ENCODE peak calls at places on chromosomes 13 and 19, in five cellular contexts. One of them, this sample, is unnamed.

GRCh38 chr19:54354761-54355160 is 10.0 kb downstream of the LAIR1 start:
- DNase-seq in A549: no peak
- DNase-seq in colonic mucosa: no peak
- DNase-seq in heart left ventricle: no peak
- DNase-seq in neural progenitor cell: no peak
- DNase-seq in this sample: no peak

GRCh38 chr19:47487551-47488515 is 3.8 kb upstream of the KPTN start:
- DNase-seq in A549: no peak
- DNase-seq in colonic mucosa: no peak
- DNase-seq in heart left ventricle: peak; percentile 48
- DNase-seq in neural progenitor cell: no peak
- DNase-seq in this sample: no peak

GRCh38 chr19:1111641-1112253 is 8.0 kb downstream of the GPX4 start:
- DNase-seq in A549: no peak
- DNase-seq in colonic mucosa: no peak
- DNase-seq in heart left ventricle: no peak
- DNase-seq in neural progenitor cell: no peak
- DNase-seq in this sample: no peak

GRCh38 chr19:13537454-13537853 is 31.2 kb upstream of the CACNA1A start:
- DNase-seq in A549: no peak
- DNase-seq in colonic mucosa: no peak
- DNase-seq in heart left ventricle: no peak
- DNase-seq in neural progenitor cell: peak; percentile 44
- DNase-seq in this sample: no peak

GRCh38 chr13:100833427-100833826 is 158.8 kb upstream of the TMTC4 start:
- DNase-seq in A549: no peak
- DNase-seq in colonic mucosa: no peak
- DNase-seq in heart left ventricle: no peak
- DNase-seq in neural progenitor cell: no peak
- DNase-seq in this sample: no peak

GRCh38 chr13:31675521-31675953 is 63.8 kb upstream of the RXFP2 start:
- DNase-seq in A549: no peak
- DNase-seq in colonic mucosa: no peak
- DNase-seq in heart left ventricle: no peak
- DNase-seq in neural progenitor cell: no peak
- DNase-seq in this sample: no peak

GRCh38 chr19:45400192-45400591 is 4.7 kb downstream of the PPP1R13L start:
- DNase-seq in A549: no peak
- DNase-seq in colonic mucosa: no peak
- DNase-seq in heart left ventricle: peak; percentile 36
- DNase-seq in neural progenitor cell: no peak
- DNase-seq in this sample: no peak

GRCh38 chr19:10122066-10122465 is 2.4 kb upstream of the EIF3G start:
- DNase-seq in A549: no peak
- DNase-seq in colonic mucosa: no peak
- DNase-seq in heart left ventricle: no peak
- DNase-seq in neural progenitor cell: no peak
- DNase-seq in this sample: no peak

GRCh38 chr13:113445791-113446487 is 7.3 kb downstream of the ADPRHL1 start:
- DNase-seq in A549: no peak
- DNase-seq in colonic mucosa: no peak
- DNase-seq in heart left ventricle: no peak
- DNase-seq in neural progenitor cell: no peak
- DNase-seq in this sample: no peak

GRCh38 chr13:92591117-92591516 is 635.5 kb upstream of the GPC6 start:
- DNase-seq in A549: no peak
- DNase-seq in colonic mucosa: no peak
- DNase-seq in heart left ventricle: no peak
- DNase-seq in neural progenitor cell: no peak
- DNase-seq in this sample: no peak

GRCh38 chr19:33778089-33778791 is 18.4 kb upstream of the KCTD15 start:
- DNase-seq in A549: peak; percentile 96
- DNase-seq in colonic mucosa: peak; percentile 82
- DNase-seq in heart left ventricle: peak; percentile 93
- DNase-seq in neural progenitor cell: peak; percentile 88
- DNase-seq in this sample: peak; percentile 75

GRCh38 chr19:50759886-50760285 is 10.4 kb upstream of the GPR32 start:
- DNase-seq in A549: peak; percentile 55
- DNase-seq in colonic mucosa: no peak
- DNase-seq in heart left ventricle: no peak
- DNase-seq in neural progenitor cell: peak; percentile 23
- DNase-seq in this sample: peak; percentile 31

GRCh38 chr19:31039151-31039550 is 310.1 kb downstream of the TSHZ3 start:
- DNase-seq in A549: no peak
- DNase-seq in colonic mucosa: no peak
- DNase-seq in heart left ventricle: no peak
- DNase-seq in neural progenitor cell: no peak
- DNase-seq in this sample: no peak

GRCh38 chr19:45569619-45570421 is 14.8 kb downstream of the OPA3 start:
- DNase-seq in A549: peak; percentile 62
- DNase-seq in colonic mucosa: peak; percentile 80
- DNase-seq in heart left ventricle: peak; percentile 83
- DNase-seq in neural progenitor cell: peak; percentile 80
- DNase-seq in this sample: peak; percentile 50

GRCh38 chr13:26425439-26426358 is 131.8 kb upstream of the WASF3 start:
- DNase-seq in A549: no peak
- DNase-seq in colonic mucosa: no peak
- DNase-seq in heart left ventricle: no peak
- DNase-seq in neural progenitor cell: no peak
- DNase-seq in this sample: no peak

GRCh38 chr19:6233051-6233826 is 46.5 kb downstream of the MLLT1 start:
- DNase-seq in A549: no peak
- DNase-seq in colonic mucosa: no peak
- DNase-seq in heart left ventricle: peak; percentile 86
- DNase-seq in neural progenitor cell: no peak
- DNase-seq in this sample: no peak

GRCh38 chr13:39655041-39655568 is 357 bp upstream of the COG6 start:
- DNase-seq in A549: no peak
- DNase-seq in colonic mucosa: no peak
- DNase-seq in heart left ventricle: no peak
- DNase-seq in neural progenitor cell: no peak
- DNase-seq in this sample: no peak

GRCh38 chr19:12745166-12745897 is 6.3 kb upstream of the BEST2 start:
- DNase-seq in A549: no peak
- DNase-seq in colonic mucosa: no peak
- DNase-seq in heart left ventricle: no peak
- DNase-seq in neural progenitor cell: no peak
- DNase-seq in this sample: no peak

GRCh38 chr13:51803422-51804294 is at the start of gene DHRS12:
- DNase-seq in A549: peak; percentile 77
- DNase-seq in colonic mucosa: peak; percentile 94
- DNase-seq in heart left ventricle: peak; percentile 95
- DNase-seq in neural progenitor cell: peak; percentile 85
- DNase-seq in this sample: peak; percentile 85

GRCh38 chr19:7943444-7944176 is at the start of gene TIMM44:
- DNase-seq in A549: peak; percentile 86
- DNase-seq in colonic mucosa: peak; percentile 100
- DNase-seq in heart left ventricle: peak; percentile 99
- DNase-seq in neural progenitor cell: peak; percentile 100
- DNase-seq in this sample: peak; percentile 99

GRCh38 chr19:13847033-13847899 is 29.7 kb upstream of the NANOS3 start:
- DNase-seq in A549: no peak
- DNase-seq in colonic mucosa: peak; percentile 92
- DNase-seq in heart left ventricle: peak; percentile 98
- DNase-seq in neural progenitor cell: peak; percentile 97
- DNase-seq in this sample: peak; percentile 84

DNA sequence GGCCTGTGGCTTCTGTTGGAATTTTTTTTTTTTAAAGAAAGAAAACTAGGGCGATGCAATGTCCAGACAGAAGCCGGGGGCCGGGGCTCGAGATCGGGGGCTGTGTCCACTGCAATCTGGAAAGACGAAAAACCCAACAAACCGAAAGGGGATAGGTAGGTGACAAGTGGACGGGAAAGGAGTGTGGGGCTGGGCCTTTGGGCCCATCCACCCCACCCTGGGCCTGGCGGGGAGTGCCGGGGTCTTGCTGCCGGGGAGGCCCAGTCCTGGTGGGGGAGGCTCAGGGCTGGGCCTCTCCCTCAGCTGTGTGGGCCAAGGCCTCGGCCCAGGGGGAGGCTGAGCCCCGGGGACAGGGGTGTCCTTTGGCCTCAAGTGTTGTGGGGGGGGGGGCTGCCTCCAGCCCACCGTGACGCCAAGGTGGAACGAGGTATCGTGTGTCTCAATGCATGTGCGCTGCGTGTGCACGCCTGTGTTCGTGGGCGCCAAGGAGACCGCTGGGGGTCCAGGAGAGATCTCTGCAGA is 17.4 kb downstream of the PRKCSH start:
- DNase-seq in A549: no peak
- DNase-seq in colonic mucosa: no peak
- DNase-seq in heart left ventricle: no peak
- DNase-seq in neural progenitor cell: no peak
- DNase-seq in this sample: no peak
- H3K27ac ChIP-seq in A549: no peak overlapping the region
- H3K27ac ChIP-seq in colonic mucosa: no peak overlapping the region
- H3K27ac ChIP-seq in heart left ventricle: no peak overlapping the region
- H3K27ac ChIP-seq in neural progenitor cell: no peak overlapping the region
- H3K27ac ChIP-seq in this sample: no peak overlapping the region

DNA sequence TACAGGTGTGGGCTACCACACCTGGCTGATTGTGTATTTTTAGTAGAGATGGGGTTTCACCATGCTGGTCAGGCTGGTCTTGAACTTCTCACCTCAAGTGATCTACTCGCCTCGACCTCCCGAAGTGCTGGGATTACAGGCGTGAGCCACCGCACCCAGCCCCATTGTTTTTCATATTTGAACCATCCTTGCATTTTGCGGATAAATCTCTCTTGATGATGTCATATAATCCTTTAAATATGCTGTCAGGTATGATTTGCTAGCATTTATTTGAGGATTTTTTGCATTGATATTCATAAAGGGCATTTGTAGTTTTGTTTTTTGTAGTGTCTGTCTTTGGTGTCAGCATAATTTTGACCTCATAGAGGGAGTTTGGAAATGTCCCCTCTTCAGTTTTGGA is 5.7 kb downstream of the ZNF101 start:
- DNase-seq in A549: no peak
- DNase-seq in colonic mucosa: no peak
- DNase-seq in heart left ventricle: no peak
- DNase-seq in neural progenitor cell: no peak
- DNase-seq in this sample: no peak
- H3K9me3 ChIP-seq in A549: peaks cover 51% of the 10 kb centered on the region
- H3K9me3 ChIP-seq in colonic mucosa: no peaks in the 10 kb centered on the region
- H3K9me3 ChIP-seq in heart left ventricle: no peaks in the 10 kb centered on the region
- H3K9me3 ChIP-seq in neural progenitor cell: no peaks in the 10 kb centered on the region
- H3K9me3 ChIP-seq in this sample: peaks cover 67% of the 10 kb centered on the region

GRCh38 chr19:48720613-48721296 is 1.2 kb upstream of the MAMSTR start:
- DNase-seq in A549: peak; percentile 100
- DNase-seq in colonic mucosa: peak; percentile 99
- DNase-seq in heart left ventricle: peak; percentile 97
- DNase-seq in neural progenitor cell: peak; percentile 100
- DNase-seq in this sample: peak; percentile 97

GRCh38 chr19:48717059-48717395 is 2.5 kb downstream of the MAMSTR start:
- DNase-seq in A549: no peak
- DNase-seq in colonic mucosa: no peak
- DNase-seq in heart left ventricle: no peak
- DNase-seq in neural progenitor cell: no peak
- DNase-seq in this sample: no peak

GRCh38 chr19:48720251-48720612 is 707 bp upstream of the MAMSTR start:
- DNase-seq in A549: no peak
- DNase-seq in colonic mucosa: no peak
- DNase-seq in heart left ventricle: no peak
- DNase-seq in neural progenitor cell: no peak
- DNase-seq in this sample: no peak

GRCh38 chr19:48718711-48719231 is 754 bp downstream of the MAMSTR start:
- DNase-seq in A549: no peak
- DNase-seq in colonic mucosa: no peak
- DNase-seq in heart left ventricle: no peak
- DNase-seq in neural progenitor cell: no peak
- DNase-seq in this sample: no peak

DNA sequence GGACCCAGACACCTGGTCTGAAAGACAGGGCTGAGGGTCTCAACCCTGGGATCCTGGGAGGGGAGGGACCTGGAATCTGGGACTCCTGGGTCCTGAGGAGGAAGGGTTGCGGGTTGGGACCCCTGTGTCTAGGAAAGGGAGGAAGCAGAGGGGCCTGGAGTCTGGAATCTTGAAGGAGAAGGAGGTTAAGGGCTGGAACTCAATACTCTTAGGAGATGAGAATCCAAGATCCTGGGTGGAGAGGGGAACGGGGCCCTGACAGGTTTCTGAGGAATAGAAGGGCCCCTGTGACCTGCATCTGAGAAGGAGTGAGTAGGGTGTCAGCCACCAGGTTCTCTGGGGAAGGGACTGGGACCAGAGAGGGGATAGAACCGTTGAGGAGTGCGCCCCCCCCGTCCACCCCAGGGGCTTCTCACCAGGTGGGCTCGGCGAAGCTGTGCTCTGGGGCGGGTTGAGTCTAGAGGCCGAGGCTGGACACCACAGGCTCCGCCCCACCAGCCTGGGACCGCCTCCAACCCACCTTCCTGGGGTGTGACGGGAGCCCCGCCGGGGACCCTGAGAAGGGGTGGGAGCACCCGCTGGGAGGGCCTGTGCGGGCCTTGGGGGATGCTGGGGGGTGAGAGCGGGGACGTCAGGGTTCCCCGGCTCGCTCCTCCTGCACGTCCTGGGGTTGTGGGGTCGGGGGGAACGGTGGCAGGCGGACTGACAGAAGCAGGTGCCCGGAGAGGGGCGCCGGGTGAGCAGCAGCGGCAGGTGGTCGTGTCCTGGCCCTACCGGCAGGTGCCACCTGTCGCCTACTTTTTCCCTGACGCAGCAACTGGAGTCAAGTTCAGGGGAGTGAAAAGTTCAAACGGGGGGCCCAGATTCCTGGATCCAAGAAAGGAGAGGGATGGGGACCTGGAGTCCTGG is at the start of gene MAMSTR:
- DNase-seq in A549: no peak
- DNase-seq in colonic mucosa: no peak
- DNase-seq in heart left ventricle: no peak
- DNase-seq in neural progenitor cell: no peak
- DNase-seq in this sample: no peak
- H3K4me1 ChIP-seq in A549: peaks cover 17% of the 10 kb centered on the region
- H3K4me1 ChIP-seq in colonic mucosa: peaks cover 9% of the 10 kb centered on the region
- H3K4me1 ChIP-seq in heart left ventricle: peaks cover 69% of the 10 kb centered on the region
- H3K4me1 ChIP-seq in neural progenitor cell: peaks cover 13% of the 10 kb centered on the region
- H3K4me1 ChIP-seq in this sample: peaks cover 15% of the 10 kb centered on the region

DNA sequence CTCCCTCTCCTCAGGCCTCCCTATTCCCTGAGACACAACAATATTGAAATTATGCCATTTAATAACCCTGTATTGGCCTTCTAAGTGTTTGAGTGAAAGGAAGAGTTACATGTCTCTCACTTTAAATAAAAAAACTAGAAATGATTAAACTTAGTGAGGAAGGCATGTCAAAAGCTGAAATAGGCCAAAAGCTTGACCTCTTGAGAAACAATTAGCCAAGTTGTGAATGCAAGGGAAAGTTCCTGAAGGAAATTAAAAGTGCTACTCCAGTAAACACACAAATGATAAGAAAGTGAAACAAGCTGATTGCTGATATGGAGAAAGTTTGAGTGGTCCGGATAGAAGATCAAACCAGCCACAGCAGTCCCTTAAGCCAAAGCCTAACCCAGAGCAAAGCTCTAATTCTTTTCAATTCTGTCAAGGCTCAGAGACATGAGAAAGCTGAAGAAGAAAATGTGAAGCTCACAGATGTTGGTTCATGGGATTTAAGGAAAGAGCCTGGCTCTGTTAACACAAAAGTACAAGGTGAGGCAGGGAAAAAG is 127.6 kb downstream of the TNFRSF19 start:
- DNase-seq in A549: no peak
- DNase-seq in colonic mucosa: no peak
- DNase-seq in heart left ventricle: no peak
- DNase-seq in neural progenitor cell: no peak
- DNase-seq in this sample: no peak
- H3K27ac ChIP-seq in A549: no peak overlapping the region
- H3K27ac ChIP-seq in colonic mucosa: no peak overlapping the region
- H3K27ac ChIP-seq in heart left ventricle: peak overlapping the region; percentile 35
- H3K27ac ChIP-seq in neural progenitor cell: no peak overlapping the region
- H3K27ac ChIP-seq in this sample: no peak overlapping the region

GRCh38 chr19:51916167-51916566 is 11.1 kb upstream of the ZNF613 start:
- DNase-seq in A549: no peak
- DNase-seq in colonic mucosa: no peak
- DNase-seq in heart left ventricle: no peak
- DNase-seq in neural progenitor cell: no peak
- DNase-seq in this sample: no peak
- H3K9me3 ChIP-seq in A549: peaks cover 95% of the 10 kb centered on the region
- H3K9me3 ChIP-seq in colonic mucosa: no peaks in the 10 kb centered on the region
- H3K9me3 ChIP-seq in heart left ventricle: peaks cover 5% of the 10 kb centered on the region
- H3K9me3 ChIP-seq in neural progenitor cell: peaks cover 34% of the 10 kb centered on the region
- H3K9me3 ChIP-seq in this sample: peaks cover 80% of the 10 kb centered on the region